ENCODE peak calls at places on chromosome 12, in four cellular contexts. One of them, this sample, is unnamed.

GRCh38 chr12:3772380-3772779 is 19.5 kb upstream of the CRACR2A start:
- DNase-seq in fibroblast of mammary gland: peak
- DNase-seq in astrocyte of the spinal cord: no peak
- DNase-seq in GM23338: no peak
- DNase-seq in this sample: no peak

GRCh38 chr12:63915105-63915830 is 70.8 kb downstream of the SRGAP1 start:
- DNase-seq in astrocyte of the spinal cord: peak
- DNase-seq in fibroblast of mammary gland: peak
- DNase-seq in GM23338: no peak
- DNase-seq in this sample: no peak

GRCh38 chr12:58888131-58888783 is 32.0 kb downstream of the LRIG3 start:
- DNase-seq in GM23338: no peak
- DNase-seq in astrocyte of the spinal cord: peak
- DNase-seq in fibroblast of mammary gland: peak
- DNase-seq in this sample: no peak

GRCh38 chr12:23359975-23360638 is 589.4 kb downstream of the SOX5 start:
- DNase-seq in GM23338: no peak
- DNase-seq in fibroblast of mammary gland: no peak
- DNase-seq in astrocyte of the spinal cord: no peak
- DNase-seq in this sample: no peak

GRCh38 chr12:130300725-130301124 is 37.0 kb upstream of the PIWIL1 start:
- DNase-seq in fibroblast of mammary gland: no peak
- DNase-seq in astrocyte of the spinal cord: no peak
- DNase-seq in GM23338: no peak
- DNase-seq in this sample: no peak

GRCh38 chr12:42741771-42742510 is 152.4 kb upstream of the PRICKLE1 start:
- DNase-seq in astrocyte of the spinal cord: peak
- DNase-seq in fibroblast of mammary gland: peak
- DNase-seq in GM23338: no peak
- DNase-seq in this sample: no peak

GRCh38 chr12:111352300-111352993 is 16.4 kb downstream of the PHETA1 start:
- DNase-seq in astrocyte of the spinal cord: no peak
- DNase-seq in fibroblast of mammary gland: no peak
- DNase-seq in GM23338: no peak
- DNase-seq in this sample: no peak

GRCh38 chr12:43964966-43965365 is 129.1 kb downstream of the TMEM117 start:
- DNase-seq in astrocyte of the spinal cord: peak
- DNase-seq in GM23338: no peak
- DNase-seq in fibroblast of mammary gland: peak
- DNase-seq in this sample: no peak

GRCh38 chr12:28710882-28711281 is 438.2 kb upstream of the FAR2 start:
- DNase-seq in fibroblast of mammary gland: peak
- DNase-seq in astrocyte of the spinal cord: peak
- DNase-seq in GM23338: no peak
- DNase-seq in this sample: no peak

DNA sequence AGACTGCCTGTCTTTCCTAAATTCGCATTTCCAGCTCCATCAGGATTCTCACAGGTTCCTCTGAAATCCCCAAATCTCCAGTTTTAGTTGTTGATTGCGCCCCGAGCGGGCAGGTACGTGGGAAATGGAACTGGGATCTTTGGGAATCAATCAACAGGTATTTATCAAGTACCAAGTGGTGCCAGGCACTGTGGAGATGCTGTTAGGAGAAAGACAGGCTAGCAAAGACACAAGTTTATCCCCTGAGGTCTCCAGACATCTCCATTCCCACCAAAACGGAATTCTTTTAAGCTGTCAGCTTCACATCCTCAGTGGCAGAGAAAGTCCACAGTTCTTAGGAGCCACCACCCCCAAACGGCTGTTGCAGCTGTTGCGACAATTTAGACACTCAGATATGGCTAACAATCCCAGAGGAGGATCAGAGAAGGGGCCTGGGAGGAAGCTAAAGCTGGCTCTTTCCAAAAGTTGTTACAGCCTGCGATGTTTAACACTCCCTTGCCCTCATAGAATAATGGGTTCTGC is 1.8 kb upstream of the ATP5MC2 start:
- DNase-seq in GM23338: no peak
- DNase-seq in astrocyte of the spinal cord: no peak
- DNase-seq in fibroblast of mammary gland: no peak
- DNase-seq in this sample: no peak
- H3K4me3 ChIP-seq in GM23338: peak
- H3K4me3 ChIP-seq in astrocyte of the spinal cord: peak
- H3K4me3 ChIP-seq in fibroblast of mammary gland: peak
- H3K4me3 ChIP-seq in this sample: no peak

GRCh38 chr12:9760699-9761406 is at the start of gene CD69:
- DNase-seq in fibroblast of mammary gland: no peak
- DNase-seq in GM23338: no peak
- DNase-seq in astrocyte of the spinal cord: no peak
- DNase-seq in this sample: no peak
- H3K4me3 ChIP-seq in fibroblast of mammary gland: no peak
- H3K4me3 ChIP-seq in GM23338: no peak
- H3K4me3 ChIP-seq in astrocyte of the spinal cord: no peak
- H3K4me3 ChIP-seq in this sample: no peak

GRCh38 chr12:51886021-51886710 is 1.7 kb upstream of the ANKRD33 start:
- DNase-seq in astrocyte of the spinal cord: peak
- DNase-seq in fibroblast of mammary gland: peak
- DNase-seq in GM23338: peak
- DNase-seq in this sample: no peak
- H3K4me3 ChIP-seq in astrocyte of the spinal cord: no peak
- H3K4me3 ChIP-seq in fibroblast of mammary gland: no peak
- H3K4me3 ChIP-seq in GM23338: no peak
- H3K4me3 ChIP-seq in this sample: no peak

GRCh38 chr12:62466596-62467411 is at the start of gene MON2:
- DNase-seq in fibroblast of mammary gland: peak
- DNase-seq in GM23338: peak
- DNase-seq in astrocyte of the spinal cord: peak
- DNase-seq in this sample: peak

GRCh38 chr12:62469704-62470103 is 3.1 kb downstream of the MON2 start:
- DNase-seq in fibroblast of mammary gland: no peak
- DNase-seq in GM23338: no peak
- DNase-seq in astrocyte of the spinal cord: no peak
- DNase-seq in this sample: no peak

GRCh38 chr12:62468935-62469334 is 2.3 kb downstream of the MON2 start:
- DNase-seq in GM23338: no peak
- DNase-seq in fibroblast of mammary gland: no peak
- DNase-seq in astrocyte of the spinal cord: no peak
- DNase-seq in this sample: no peak

GRCh38 chr12:62466018-62466595 is 519 bp upstream of the MON2 start:
- DNase-seq in GM23338: peak
- DNase-seq in astrocyte of the spinal cord: peak
- DNase-seq in fibroblast of mammary gland: peak
- DNase-seq in this sample: peak

GRCh38 chr12:62468394-62468793 is 1.8 kb downstream of the MON2 start:
- DNase-seq in GM23338: no peak
- DNase-seq in fibroblast of mammary gland: peak
- DNase-seq in astrocyte of the spinal cord: no peak
- DNase-seq in this sample: no peak
- H3K4me3 ChIP-seq in GM23338: no peak
- H3K4me3 ChIP-seq in fibroblast of mammary gland: peak
- H3K4me3 ChIP-seq in astrocyte of the spinal cord: peak
- H3K4me3 ChIP-seq in this sample: peak

This sample was measured in BE2C.